ENCODE peak calls at places on chromosomes 7 and 10, in nine cellular contexts. One of them, this sample, is unnamed.

GRCh38 chr7:157158400-157158799 is 19.7 kb downstream of the UBE3C start:
- DNase-seq in breast epithelium: no peak
- DNase-seq in testis: no peak
- DNase-seq in lower leg skin: no peak
- DNase-seq in stomach: no peak
- DNase-seq in HCT116: no peak
- DNase-seq in body of pancreas: no peak
- DNase-seq in GM12878: no peak
- DNase-seq in A549: no peak
- DNase-seq in this sample: no peak

GRCh38 chr7:101507791-101508252 is 121.3 kb downstream of the MYL10 start:
- DNase-seq in breast epithelium: no peak
- DNase-seq in testis: no peak
- DNase-seq in lower leg skin: no peak
- DNase-seq in stomach: no peak
- DNase-seq in HCT116: peak; percentile 63
- DNase-seq in body of pancreas: peak; percentile 45
- DNase-seq in GM12878: no peak
- DNase-seq in A549: peak; percentile 84
- DNase-seq in this sample: peak; percentile 45

GRCh38 chr7:16940777-16941176 is 59.0 kb upstream of the AGR3 start:
- DNase-seq in breast epithelium: no peak
- DNase-seq in testis: no peak
- DNase-seq in lower leg skin: no peak
- DNase-seq in stomach: no peak
- DNase-seq in HCT116: no peak
- DNase-seq in body of pancreas: no peak
- DNase-seq in GM12878: no peak
- DNase-seq in A549: no peak
- DNase-seq in this sample: no peak

GRCh38 chr7:44561962-44562621 is 11.6 kb downstream of the DDX56 start:
- DNase-seq in breast epithelium: no peak
- DNase-seq in testis: no peak
- DNase-seq in lower leg skin: no peak
- DNase-seq in stomach: peak; percentile 47
- DNase-seq in HCT116: no peak
- DNase-seq in body of pancreas: peak; percentile 36
- DNase-seq in GM12878: no peak
- DNase-seq in A549: peak; percentile 81
- DNase-seq in this sample: peak; percentile 48

GRCh38 chr10:61592581-61592980 is 70.1 kb upstream of the CABCOCO1 start:
- DNase-seq in breast epithelium: no peak
- DNase-seq in testis: peak; percentile 56
- DNase-seq in lower leg skin: no peak
- DNase-seq in stomach: peak; percentile 25
- DNase-seq in HCT116: peak; percentile 33
- DNase-seq in body of pancreas: no peak
- DNase-seq in GM12878: no peak
- DNase-seq in A549: peak; percentile 36
- DNase-seq in this sample: peak; percentile 6

GRCh38 chr7:67551027-67551426 is 554.4 kb downstream of the TYW1 start:
- DNase-seq in breast epithelium: no peak
- DNase-seq in testis: no peak
- DNase-seq in lower leg skin: no peak
- DNase-seq in stomach: no peak
- DNase-seq in HCT116: no peak
- DNase-seq in body of pancreas: peak; percentile 5
- DNase-seq in GM12878: no peak
- DNase-seq in A549: no peak
- DNase-seq in this sample: no peak

GRCh38 chr10:111076682-111077661 is at the start of gene ADRA2A:
- DNase-seq in breast epithelium: no peak
- DNase-seq in testis: peak; percentile 65
- DNase-seq in lower leg skin: no peak
- DNase-seq in stomach: peak; percentile 30
- DNase-seq in HCT116: no peak
- DNase-seq in body of pancreas: peak; percentile 86
- DNase-seq in GM12878: no peak
- DNase-seq in A549: peak; percentile 44
- DNase-seq in this sample: peak; percentile 19

GRCh38 chr7:76509931-76510877 is at the start of gene UPK3B:
- DNase-seq in breast epithelium: no peak
- DNase-seq in testis: no peak
- DNase-seq in lower leg skin: no peak
- DNase-seq in stomach: no peak
- DNase-seq in HCT116: no peak
- DNase-seq in body of pancreas: no peak
- DNase-seq in GM12878: no peak
- DNase-seq in A549: peak; percentile 51
- DNase-seq in this sample: no peak

GRCh38 chr7:114243019-114243507 is 171.6 kb upstream of the FOXP2 start:
- DNase-seq in breast epithelium: no peak
- DNase-seq in testis: no peak
- DNase-seq in lower leg skin: no peak
- DNase-seq in stomach: no peak
- DNase-seq in HCT116: peak; percentile 63
- DNase-seq in body of pancreas: no peak
- DNase-seq in GM12878: no peak
- DNase-seq in A549: no peak
- DNase-seq in this sample: no peak

GRCh38 chr10:68561804-68562649 is 1.9 kb downstream of the TET1 start:
- DNase-seq in breast epithelium: no peak
- DNase-seq in testis: peak; percentile 35
- DNase-seq in lower leg skin: no peak
- DNase-seq in stomach: no peak
- DNase-seq in HCT116: no peak
- DNase-seq in body of pancreas: peak; percentile 12
- DNase-seq in GM12878: no peak
- DNase-seq in A549: no peak
- DNase-seq in this sample: peak; percentile 36

GRCh38 chr7:107946451-107946850 is 55.5 kb downstream of the DLD start:
- DNase-seq in breast epithelium: no peak
- DNase-seq in testis: no peak
- DNase-seq in lower leg skin: no peak
- DNase-seq in stomach: no peak
- DNase-seq in HCT116: no peak
- DNase-seq in body of pancreas: no peak
- DNase-seq in GM12878: no peak
- DNase-seq in A549: no peak
- DNase-seq in this sample: no peak

GRCh38 chr7:123811056-123811455 is 33.9 kb upstream of the HYAL4 start:
- DNase-seq in breast epithelium: no peak
- DNase-seq in testis: no peak
- DNase-seq in lower leg skin: no peak
- DNase-seq in stomach: no peak
- DNase-seq in HCT116: no peak
- DNase-seq in body of pancreas: no peak
- DNase-seq in GM12878: no peak
- DNase-seq in A549: no peak
- DNase-seq in this sample: no peak

GRCh38 chr10:91742189-91742588 is 56.0 kb upstream of the TNKS2 start:
- DNase-seq in breast epithelium: no peak
- DNase-seq in testis: no peak
- DNase-seq in lower leg skin: no peak
- DNase-seq in stomach: no peak
- DNase-seq in HCT116: no peak
- DNase-seq in body of pancreas: no peak
- DNase-seq in GM12878: no peak
- DNase-seq in A549: no peak
- DNase-seq in this sample: no peak

GRCh38 chr10:76922666-76923065 is 714.9 kb downstream of the KCNMA1 start:
- DNase-seq in breast epithelium: no peak
- DNase-seq in testis: no peak
- DNase-seq in lower leg skin: no peak
- DNase-seq in stomach: no peak
- DNase-seq in HCT116: no peak
- DNase-seq in body of pancreas: no peak
- DNase-seq in GM12878: no peak
- DNase-seq in A549: no peak
- DNase-seq in this sample: no peak

GRCh38 chr7:93601363-93601762 is 26.8 kb upstream of the CALCR start:
- DNase-seq in breast epithelium: no peak
- DNase-seq in testis: no peak
- DNase-seq in lower leg skin: no peak
- DNase-seq in stomach: no peak
- DNase-seq in HCT116: no peak
- DNase-seq in body of pancreas: no peak
- DNase-seq in GM12878: no peak
- DNase-seq in A549: peak; percentile 2
- DNase-seq in this sample: no peak

GRCh38 chr7:50793115-50793946 is 10.6 kb upstream of the GRB10 start:
- DNase-seq in breast epithelium: peak; percentile 71
- DNase-seq in testis: peak; percentile 34
- DNase-seq in lower leg skin: no peak
- DNase-seq in stomach: peak; percentile 70
- DNase-seq in HCT116: no peak
- DNase-seq in body of pancreas: peak; percentile 84
- DNase-seq in GM12878: no peak
- DNase-seq in A549: peak; percentile 63
- DNase-seq in this sample: peak; percentile 85

GRCh38 chr10:68446179-68446578 is 25.6 kb downstream of the DNA2 start:
- DNase-seq in breast epithelium: no peak
- DNase-seq in testis: no peak
- DNase-seq in lower leg skin: no peak
- DNase-seq in stomach: peak; percentile 29
- DNase-seq in HCT116: no peak
- DNase-seq in body of pancreas: peak; percentile 24
- DNase-seq in GM12878: no peak
- DNase-seq in A549: no peak
- DNase-seq in this sample: no peak

GRCh38 chr7:116527521-116527920 is 2.7 kb downstream of the CAV1 start:
- DNase-seq in breast epithelium: no peak
- DNase-seq in testis: no peak
- DNase-seq in lower leg skin: no peak
- DNase-seq in stomach: no peak
- DNase-seq in HCT116: no peak
- DNase-seq in body of pancreas: no peak
- DNase-seq in GM12878: no peak
- DNase-seq in A549: no peak
- DNase-seq in this sample: no peak
- TF ChIP-seq POLR2A in breast epithelium: no peak
- TF ChIP-seq POLR2A in testis: no peak
- TF ChIP-seq POLR2A in lower leg skin: no peak
- TF ChIP-seq POLR2A in stomach: no peak
- TF ChIP-seq POLR2A in HCT116: no peak
- TF ChIP-seq POLR2A in body of pancreas: no peak
- TF ChIP-seq POLR2A in GM12878: no peak
- TF ChIP-seq POLR2A in A549: no peak
- TF ChIP-seq POLR2A in this sample: no peak

DNA sequence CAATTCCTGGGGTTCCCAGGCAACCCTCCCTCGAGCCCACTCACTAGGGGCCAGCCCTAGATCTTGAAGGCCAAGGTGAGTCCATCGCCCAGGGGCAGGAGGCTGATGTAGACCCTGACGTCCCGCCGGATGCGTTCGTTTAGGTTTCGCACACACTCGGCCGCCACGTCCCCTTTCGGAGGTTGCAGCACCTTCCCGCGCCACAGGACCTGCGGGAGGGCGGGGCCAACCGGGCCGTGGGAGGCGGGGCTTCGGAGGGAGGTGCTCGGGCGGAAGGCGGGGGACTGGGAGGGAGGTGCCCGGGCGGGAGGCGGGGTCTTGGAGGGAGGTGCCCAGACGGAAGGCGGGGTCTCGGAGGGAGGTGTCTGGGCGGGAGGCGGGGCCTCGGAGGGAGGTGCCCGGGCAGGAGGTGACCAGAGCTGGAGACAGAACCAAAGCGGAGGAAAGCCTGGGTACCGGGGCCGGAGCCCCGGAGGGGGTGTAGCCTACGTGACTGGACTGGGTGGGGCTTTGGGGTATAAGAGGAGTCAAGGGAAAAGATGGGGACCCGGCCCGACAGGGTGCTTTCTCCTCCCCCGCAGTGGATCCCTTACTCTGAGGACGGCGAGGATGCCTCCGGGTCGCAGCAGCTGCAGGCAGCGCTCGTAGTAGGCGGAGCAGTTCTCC is 1.6 kb downstream of the COMTD1 start:
- DNase-seq in breast epithelium: peak; percentile 97
- DNase-seq in testis: peak; percentile 96
- DNase-seq in lower leg skin: peak; percentile 93
- DNase-seq in stomach: peak; percentile 99
- DNase-seq in HCT116: peak; percentile 87
- DNase-seq in body of pancreas: peak; percentile 99
- DNase-seq in GM12878: peak; percentile 78
- DNase-seq in A549: peak; percentile 95
- DNase-seq in this sample: peak; percentile 98
- TF ChIP-seq POLR2A in breast epithelium: no peak
- TF ChIP-seq POLR2A in testis: no peak
- TF ChIP-seq POLR2A in lower leg skin: no peak
- TF ChIP-seq POLR2A in stomach: no peak
- TF ChIP-seq POLR2A in HCT116: no peak
- TF ChIP-seq POLR2A in body of pancreas: peak; percentile 32
- TF ChIP-seq POLR2A in GM12878: peak; percentile 72
- TF ChIP-seq POLR2A in A549: peak; percentile 42
- TF ChIP-seq POLR2A in this sample: no peak

GRCh38 chr7:131619336-131620305 is 63.2 kb upstream of the PODXL start:
- DNase-seq in breast epithelium: no peak
- DNase-seq in testis: no peak
- DNase-seq in lower leg skin: no peak
- DNase-seq in stomach: no peak
- DNase-seq in HCT116: no peak
- DNase-seq in body of pancreas: no peak
- DNase-seq in GM12878: no peak
- DNase-seq in A549: no peak
- DNase-seq in this sample: peak; percentile 47
- TF ChIP-seq POLR2A in breast epithelium: no peak
- TF ChIP-seq POLR2A in testis: no peak
- TF ChIP-seq POLR2A in lower leg skin: no peak
- TF ChIP-seq POLR2A in stomach: no peak
- TF ChIP-seq POLR2A in HCT116: no peak
- TF ChIP-seq POLR2A in body of pancreas: no peak
- TF ChIP-seq POLR2A in GM12878: no peak
- TF ChIP-seq POLR2A in A549: no peak
- TF ChIP-seq POLR2A in this sample: no peak

GRCh38 chr7:95324396-95324795 is at the start of gene PON1:
- DNase-seq in breast epithelium: no peak
- DNase-seq in testis: no peak
- DNase-seq in lower leg skin: no peak
- DNase-seq in stomach: no peak
- DNase-seq in HCT116: no peak
- DNase-seq in body of pancreas: no peak
- DNase-seq in GM12878: no peak
- DNase-seq in A549: no peak
- DNase-seq in this sample: no peak
- TF ChIP-seq POLR2A in breast epithelium: no peak
- TF ChIP-seq POLR2A in testis: no peak
- TF ChIP-seq POLR2A in lower leg skin: no peak
- TF ChIP-seq POLR2A in stomach: no peak
- TF ChIP-seq POLR2A in HCT116: no peak
- TF ChIP-seq POLR2A in body of pancreas: no peak
- TF ChIP-seq POLR2A in GM12878: no peak
- TF ChIP-seq POLR2A in A549: no peak
- TF ChIP-seq POLR2A in this sample: no peak